ENCODE peak calls at places on chromosomes 11 and 22, in nine cellular contexts. P is AML-193; N is GM13977; W is NCI-H1694 treated with DMSO at 0.1 percent for 48 hours; F is tibial nerve; S is AG09309; K is H7; M is activated CD4-positive, alpha-beta T cell treated with anti-CD3 and anti-CD28 coated beads, Interleukin-2, amount 50 U/mL, for 1 hour; H is astrocyte of the spinal cord. L is an unnamed sample.

GRCh38 chr11:121328213-121328966 is 35.8 kb downstream of the SC5D start:
- DNase-seq in S (no peak), P (no peak), N (no peak), H (no peak), K (no peak), M (peak), W (no peak), F (no peak), L (no peak)

GRCh38 chr11:44568358-44568705 is 2.9 kb downstream of the CD82 start:
- DNase-seq in N (no peak), S (no peak), H (no peak), M (no peak), W (no peak), K (peak), F (no peak), P (no peak), L (no peak)

GRCh38 chr11:73248526-73249185 is 23.5 kb upstream of the P2RY6 start:
- DNase-seq in S (no peak), F (no peak), H (no peak), M (no peak), P (no peak), W (no peak), N (no peak), K (no peak), L (no peak)

GRCh38 chr11:47000033-47000432 is 63.5 kb downstream of the CSTPP1 start:
- DNase-seq in W (no peak), N (no peak), P (no peak), K (no peak), S (no peak), H (no peak), F (no peak), M (no peak), L (no peak)

GRCh38 chr11:2576116-2576515 is 123.7 kb downstream of the KCNQ1OT1 start:
- DNase-seq in W (no peak), K (no peak), P (no peak), F (no peak), N (no peak), H (no peak), S (no peak), M (no peak), L (no peak)

GRCh38 chr22:50527921-50528681 is 1.7 kb downstream of the TYMP start:
- DNase-seq in F (no peak), K (no peak), N (no peak), M (no peak), H (no peak), W (no peak), P (no peak), S (no peak), L (no peak)

GRCh38 chr22:37818397-37819099 is 4.6 kb upstream of the GALR3 start:
- DNase-seq in W (no peak), M (peak), P (no peak), N (peak), K (peak), H (peak), S (no peak), F (no peak), L (no peak)

GRCh38 chr11:68260484-68260883 is 11.3 kb downstream of the C11orf24 start:
- DNase-seq in H (no peak), S (no peak), W (no peak), N (no peak), F (no peak), M (no peak), K (no peak), P (no peak), L (no peak)

GRCh38 chr22:35695202-35695601 is 22.5 kb upstream of the APOL5 start:
- DNase-seq in N (no peak), S (no peak), F (no peak), M (no peak), K (no peak), H (no peak), W (no peak), P (no peak), L (no peak)

GRCh38 chr11:126403039-126403438 is 47.6 kb downstream of the ST3GAL4 start:
- DNase-seq in K (peak), S (no peak), P (no peak), W (no peak), M (no peak), N (no peak), F (peak), H (no peak), L (no peak)

GRCh38 chr11:86790867-86791849 is 9.2 kb upstream of the PRSS23 start:
- DNase-seq in W (no peak), F (no peak), P (no peak), N (no peak), S (no peak), K (no peak), M (no peak), H (no peak), L (no peak)

GRCh38 chr11:4186464-4187054 is 92.0 kb downstream of the RRM1 start:
- DNase-seq in F (no peak), P (no peak), N (no peak), W (no peak), K (no peak), M (no peak), H (no peak), S (no peak), L (no peak)

GRCh38 chr11:16722945-16723344 is 15.5 kb upstream of the C11orf58 start:
- DNase-seq in H (no peak), F (no peak), K (no peak), N (no peak), S (no peak), W (no peak), P (no peak), M (no peak), L (no peak)

GRCh38 chr11:119709638-119710346 is 19.2 kb downstream of the NECTIN1 start:
- DNase-seq in P (no peak), M (no peak), K (peak), N (peak), H (peak), F (no peak), S (no peak), W (peak), L (peak)

GRCh38 chr22:32823024-32823730 is 21.7 kb downstream of the TIMP3 start:
- DNase-seq in P (no peak), F (no peak), H (peak), W (no peak), S (no peak), M (no peak), K (peak), N (peak), L (no peak)

GRCh38 chr22:19904881-19905618 is 36.5 kb upstream of the COMT start:
- DNase-seq in F (no peak), P (no peak), H (no peak), N (no peak), M (no peak), W (no peak), K (no peak), S (no peak), L (no peak)

GRCh38 chr11:41955635-41956400 is 496.4 kb upstream of the LRRC4C start:
- DNase-seq in P (no peak), K (no peak), M (no peak), N (no peak), S (no peak), H (no peak), W (no peak), F (no peak), L (no peak)

GRCh38 chr11:57567210-57567511 is 311 bp downstream of the UBE2L6 start:
- DNase-seq in K (no peak), S (no peak), H (peak), F (peak), N (peak), M (peak), W (no peak), P (no peak), L (no peak)

GRCh38 chr11:7612661-7613393 is 60.5 kb downstream of the CYB5R2 start:
- DNase-seq in N (peak), H (no peak), W (no peak), S (no peak), F (no peak), M (no peak), P (no peak), K (peak), L (no peak)

GRCh38 chr11:85783758-85784157 is 27.2 kb downstream of the SYTL2 start:
- DNase-seq in M (no peak), W (no peak), S (no peak), P (no peak), N (no peak), F (no peak), H (no peak), K (no peak), L (no peak)

GRCh38 chr22:47452184-47452583 is 689.7 kb downstream of the TBC1D22A start:
- DNase-seq in W (no peak), P (peak), N (no peak), K (no peak), S (no peak), M (no peak), F (no peak), H (no peak), L (no peak)

GRCh38 chr22:45680932-45681700 is 9.5 kb downstream of the ATXN10 start:
- DNase-seq in K (no peak), M (no peak), F (no peak), S (peak), W (no peak), P (no peak), H (peak), N (no peak), L (no peak)

GRCh38 chr11:34356130-34356529 is 1.7 kb downstream of the ABTB2 start:
- DNase-seq in W (no peak), F (no peak), M (no peak), S (no peak), H (no peak), K (peak), P (no peak), N (no peak), L (no peak)

GRCh38 chr11:114399490-114399889 is 821 bp downstream of the C11orf71 start:
- DNase-seq in K (peak), W (no peak), H (no peak), N (no peak), M (no peak), P (no peak), S (no peak), F (no peak), L (no peak)